ENCODE peak calls at places on chromosomes 1 and 21, in seven cellular contexts. V is B cell, E is body of pancreas, P is upper lobe of right lung, C is GM20000, G is HFF-Myc, B is tibial artery. F is an unnamed sample.
A peak's percentile ranks its signal among the peaks of the same experiment; 100 is the strongest.

GRCh38 chr1:164712131-164713031 is 153.4 kb downstream of the PBX1 start:
- DNase-seq in V (no peak), E (peak; percentile 67), P (no peak), C (no peak), G (no peak), B (peak; percentile 35), F (no peak)

GRCh38 chr1:41482001-41482765 is 2.3 kb downstream of the EDN2 start:
- DNase-seq in V (no peak), E (peak; percentile 94), P (peak; percentile 86), C (no peak), G (no peak), B (no peak), F (peak; percentile 86)

GRCh38 chr1:118303534-118303933 is 118.5 kb upstream of the SPAG17 start:
- DNase-seq in V (no peak), E (no peak), P (no peak), C (no peak), G (no peak), B (no peak), F (no peak)

GRCh38 chr1:66692681-66693080 is 59.6 kb upstream of the DYNLT5 start:
- DNase-seq in V (no peak), E (no peak), P (no peak), C (no peak), G (no peak), B (no peak), F (no peak)

GRCh38 chr1:31111290-31111951 is 45.9 kb upstream of the PUM1 start:
- DNase-seq in V (no peak), E (no peak), P (peak; percentile 83), C (no peak), G (no peak), B (peak; percentile 29), F (no peak)

GRCh38 chr1:60589046-60589748 is 493.2 kb upstream of the NFIA start:
- DNase-seq in V (no peak), E (no peak), P (no peak), C (no peak), G (no peak), B (no peak), F (no peak)

GRCh38 chr1:170967042-170967910 is 31.9 kb downstream of the MROH9 start:
- DNase-seq in V (peak; percentile 21), E (peak; percentile 9), P (no peak), C (peak; percentile 7), G (peak; percentile 17), B (no peak), F (no peak)

GRCh38 chr1:203547771-203548421 is 53.9 kb downstream of the OPTC start:
- DNase-seq in V (no peak), E (no peak), P (peak; percentile 8), C (no peak), G (no peak), B (no peak), F (no peak)

GRCh38 chr1:171654705-171655214 is 2.3 kb upstream of the MYOC start:
- DNase-seq in V (no peak), E (no peak), P (no peak), C (no peak), G (no peak), B (no peak), F (no peak)

GRCh38 chr1:206684478-206685255 is at the start of gene MAPKAPK2:
- DNase-seq in V (peak; percentile 88), E (peak; percentile 86), P (peak; percentile 91), C (peak; percentile 99), G (no peak), B (peak; percentile 77), F (no peak)

GRCh38 chr21:16644690-16645089 is 868.2 kb upstream of the CXADR start:
- DNase-seq in V (no peak), E (no peak), P (no peak), C (no peak), G (no peak), B (no peak), F (no peak)

GRCh38 chr1:27658951-27659496 is 13.0 kb downstream of the IFI6 start:
- DNase-seq in V (peak; percentile 68), E (peak; percentile 12), P (no peak), C (peak; percentile 66), G (no peak), B (no peak), F (no peak)

GRCh38 chr1:164356511-164356910 is 202.5 kb upstream of the PBX1 start:
- DNase-seq in V (no peak), E (no peak), P (no peak), C (no peak), G (no peak), B (no peak), F (no peak)

GRCh38 chr1:6486433-6487011 is 4.9 kb downstream of the PLEKHG5 start:
- DNase-seq in V (peak; percentile 85), E (peak; percentile 90), P (peak; percentile 94), C (peak; percentile 91), G (peak; percentile 67), B (peak; percentile 81), F (no peak)

GRCh38 chr1:226867461-226868054 is 2.9 kb upstream of the PSEN2 start:
- DNase-seq in V (no peak), E (no peak), P (no peak), C (no peak), G (no peak), B (no peak), F (no peak)

GRCh38 chr1:163162281-163162937 is 40.3 kb downstream of the RGS5 start:
- DNase-seq in V (no peak), E (no peak), P (no peak), C (no peak), G (no peak), B (no peak), F (no peak)

GRCh38 chr1:6065093-6065878 is 19.6 kb downstream of the KCNAB2 start:
- DNase-seq in V (no peak), E (no peak), P (no peak), C (no peak), G (no peak), B (no peak), F (peak; percentile 79)

GRCh38 chr1:245225267-245225666 is 70.5 kb downstream of the KIF26B start:
- DNase-seq in V (no peak), E (no peak), P (peak; percentile 29), C (no peak), G (no peak), B (no peak), F (no peak)

GRCh38 chr1:160830321-160831153 is 32.1 kb downstream of the CD244 start:
- DNase-seq in V (peak; percentile 79), E (peak; percentile 73), P (peak; percentile 87), C (peak; percentile 66), G (no peak), B (peak; percentile 52), F (no peak)

GRCh38 chr1:160827418-160827817 is 31.4 kb downstream of the LY9 start:
- DNase-seq in V (no peak), E (no peak), P (peak; percentile 76), C (no peak), G (no peak), B (peak; percentile 24), F (no peak)

GRCh38 chr1:160821627-160822026 is 25.7 kb downstream of the LY9 start:
- DNase-seq in V (no peak), E (no peak), P (no peak), C (no peak), G (no peak), B (no peak), F (no peak)

GRCh38 chr1:160829766-160830165 is 32.9 kb downstream of the CD244 start:
- DNase-seq in V (no peak), E (no peak), P (no peak), C (no peak), G (no peak), B (no peak), F (no peak)

GRCh38 chr1:160826546-160826945 is 30.6 kb downstream of the LY9 start:
- DNase-seq in V (no peak), E (no peak), P (no peak), C (no peak), G (no peak), B (no peak), F (no peak)
- TF ChIP-seq CTCF in V (no peak), E (no peak), P (no peak), C (no peak), G (no peak), B (no peak), F (no peak)

DNA sequence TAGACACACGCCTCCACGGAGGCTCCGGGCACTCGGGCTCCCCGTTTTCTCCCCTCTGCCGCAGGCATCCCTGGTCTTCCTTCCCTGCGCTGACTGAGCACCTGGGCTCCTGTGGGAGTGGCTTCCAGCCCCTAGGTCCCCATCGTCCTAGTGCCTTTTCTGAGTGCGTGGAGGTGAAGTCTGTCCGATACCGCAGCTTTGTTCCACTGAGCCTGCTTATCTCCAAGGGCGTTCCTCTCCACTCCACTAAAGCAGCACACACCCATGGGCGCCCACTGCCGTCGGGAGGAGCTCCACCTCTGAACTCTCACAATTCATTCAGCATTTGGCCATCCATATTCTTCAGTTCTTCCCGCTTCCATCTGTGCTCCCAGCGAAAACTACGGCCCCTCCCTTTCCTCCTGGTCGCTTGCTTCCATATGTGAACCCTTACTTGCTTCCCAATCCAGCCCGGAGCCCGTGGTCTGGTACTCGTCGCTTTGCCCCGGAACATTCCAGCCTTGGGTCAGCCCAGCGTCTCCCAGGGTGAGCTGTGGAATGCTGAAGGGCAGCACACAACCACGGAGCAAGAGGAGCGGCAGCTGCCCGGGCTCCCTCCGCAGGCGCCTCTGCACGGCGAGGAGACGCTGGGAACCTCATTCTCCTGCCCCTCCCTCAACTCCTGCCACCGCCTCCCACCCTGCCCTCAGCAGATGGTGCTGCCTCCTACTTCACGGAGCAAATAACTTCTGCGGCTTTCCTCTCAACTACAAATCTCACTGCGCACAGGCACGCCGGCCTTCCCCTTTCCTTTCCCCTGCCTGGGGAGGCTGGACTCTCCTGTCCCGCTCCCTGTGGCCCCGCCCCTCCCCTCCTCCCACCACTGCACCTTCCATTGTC is 27.5 kb downstream of the ATP8B2 start:
- DNase-seq in V (peak; percentile 29), E (peak; percentile 58), P (peak; percentile 83), C (peak; percentile 61), G (no peak), B (peak; percentile 50), F (no peak)
- TF ChIP-seq CTCF in V (no peak), E (no peak), P (no peak), C (no peak), G (peak; percentile 5), B (no peak), F (no peak)

GRCh38 chr1:38279148-38279547 is 232.6 kb upstream of the POU3F1 start:
- DNase-seq in V (no peak), E (no peak), P (no peak), C (no peak), G (no peak), B (no peak), F (no peak)
- TF ChIP-seq CTCF in V (no peak), E (no peak), P (no peak), C (no peak), G (no peak), B (no peak), F (no peak)

DNA sequence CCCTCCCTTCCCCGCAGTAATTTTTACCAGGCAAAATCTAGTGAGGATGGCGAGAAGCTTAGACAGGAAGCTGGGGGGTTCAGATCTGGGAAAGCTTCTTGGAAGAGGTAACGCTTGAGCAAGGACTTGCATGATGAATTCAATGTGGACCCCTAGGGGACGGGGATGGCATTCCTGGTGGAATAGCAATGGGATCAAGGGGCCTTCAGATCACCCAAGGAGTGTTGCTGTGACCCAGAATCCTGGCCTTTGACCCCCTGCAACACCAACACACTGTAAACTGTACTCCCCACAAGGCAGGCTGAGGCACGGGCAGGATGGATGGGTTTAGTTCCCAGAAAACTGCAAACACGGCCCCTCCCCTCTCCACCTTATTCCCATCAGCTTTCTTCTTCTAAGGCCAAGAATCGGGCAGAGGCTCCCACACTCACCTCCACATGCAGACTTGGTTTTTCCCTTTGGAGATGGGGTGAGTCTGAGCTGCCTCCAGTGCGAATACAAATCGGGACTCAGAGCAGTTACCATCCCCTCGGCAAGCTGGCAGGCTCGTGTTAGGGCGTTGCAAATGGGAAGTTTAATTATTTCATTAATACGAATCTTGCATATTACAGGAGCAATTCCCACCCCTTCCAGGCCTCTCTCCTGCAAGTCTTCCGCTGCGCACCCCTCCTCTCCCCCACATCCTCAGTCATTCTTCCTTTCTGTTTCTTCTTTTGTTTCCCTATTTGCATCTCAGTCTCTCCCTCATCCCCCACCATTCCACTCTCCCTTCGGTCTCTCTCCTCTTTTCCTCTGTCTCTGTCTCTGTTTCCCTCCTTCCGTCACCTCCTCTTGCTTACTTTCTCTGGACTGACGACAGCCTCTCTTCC is 20.2 kb downstream of the DISP3 start:
- DNase-seq in V (no peak), E (no peak), P (no peak), C (no peak), G (no peak), B (no peak), F (no peak)
- TF ChIP-seq CTCF in V (no peak), E (no peak), P (no peak), C (no peak), G (no peak), B (no peak), F (no peak)